ENCODE peak calls at places on chromosomes 5 and 9, in four cellular contexts. O is K562, W is GM12878, Z is IMR-90. S is an unnamed sample. For H3K4me1, the result is how much of the 10 kb centered on the place peaks cover.

GRCh38 chr5:158700231-158700996 is 399.3 kb downstream of the EBF1 start:
- DNase-seq in O (no peak), W (no peak), Z (no peak), S (no peak)

GRCh38 chr5:14560091-14560595 is 21.4 kb upstream of the OTULINL start:
- DNase-seq in O (no peak), W (no peak), Z (no peak), S (no peak)

GRCh38 chr5:102722930-102723329 is 32.2 kb upstream of the PAM start:
- DNase-seq in O (no peak), W (no peak), Z (peak), S (no peak)

GRCh38 chr5:120803282-120803681 is 339.2 kb downstream of the PRR16 start:
- DNase-seq in O (no peak), W (no peak), Z (peak), S (peak)

GRCh38 chr9:126146254-126147145 is 180.1 kb upstream of the MVB12B start:
- DNase-seq in O (peak), W (peak), Z (no peak), S (peak)

GRCh38 chr5:57302643-57303042 is 128.8 kb downstream of the GPBP1 start:
- DNase-seq in O (no peak), W (no peak), Z (peak), S (no peak)

GRCh38 chr5:64853777-64854176 is 85.0 kb downstream of the CWC27 start:
- DNase-seq in O (no peak), W (no peak), Z (no peak), S (no peak)

GRCh38 chr5:178223828-178224335 is 8.7 kb downstream of the PHYKPL start:
- DNase-seq in O (no peak), W (no peak), Z (no peak), S (no peak)

GRCh38 chr9:74511333-74511732 is 14.2 kb downstream of the RORB start:
- DNase-seq in O (no peak), W (no peak), Z (no peak), S (no peak)

GRCh38 chr9:129225815-129226214 is 47.8 kb upstream of the IER5L start:
- DNase-seq in O (peak), W (no peak), Z (peak), S (peak)

GRCh38 chr9:133609311-133610098 is at the start of gene FAM163B:
- DNase-seq in O (peak), W (no peak), Z (peak), S (peak)

GRCh38 chr9:21564186-21564585 is 82.1 kb upstream of the IFNE start:
- DNase-seq in O (no peak), W (no peak), Z (no peak), S (no peak)

GRCh38 chr5:143275871-143276363 is 127.6 kb downstream of the NR3C1 start:
- DNase-seq in O (no peak), W (no peak), Z (no peak), S (no peak)

GRCh38 chr5:167072225-167072624 is 1219.2 kb upstream of the WWC1 start:
- DNase-seq in O (no peak), W (no peak), Z (no peak), S (no peak)

GRCh38 chr5:124720589-124720988 is 25.9 kb downstream of the ZNF608 start:
- DNase-seq in O (no peak), W (no peak), Z (no peak), S (no peak)

GRCh38 chr5:59660737-59661136 is 232.8 kb downstream of the PDE4D start:
- DNase-seq in O (no peak), W (no peak), Z (peak), S (peak)
- H3K4me1 ChIP-seq in O (under half), W (under half), Z (under half), S (under half)

GRCh38 chr9:76615149-76615548 is 149.1 kb upstream of the PCA3 start:
- DNase-seq in O (no peak), W (no peak), Z (peak), S (no peak)
- TF ChIP-seq FOS in O (no peak), W (no peak), Z (no peak), S (no peak)

DNA sequence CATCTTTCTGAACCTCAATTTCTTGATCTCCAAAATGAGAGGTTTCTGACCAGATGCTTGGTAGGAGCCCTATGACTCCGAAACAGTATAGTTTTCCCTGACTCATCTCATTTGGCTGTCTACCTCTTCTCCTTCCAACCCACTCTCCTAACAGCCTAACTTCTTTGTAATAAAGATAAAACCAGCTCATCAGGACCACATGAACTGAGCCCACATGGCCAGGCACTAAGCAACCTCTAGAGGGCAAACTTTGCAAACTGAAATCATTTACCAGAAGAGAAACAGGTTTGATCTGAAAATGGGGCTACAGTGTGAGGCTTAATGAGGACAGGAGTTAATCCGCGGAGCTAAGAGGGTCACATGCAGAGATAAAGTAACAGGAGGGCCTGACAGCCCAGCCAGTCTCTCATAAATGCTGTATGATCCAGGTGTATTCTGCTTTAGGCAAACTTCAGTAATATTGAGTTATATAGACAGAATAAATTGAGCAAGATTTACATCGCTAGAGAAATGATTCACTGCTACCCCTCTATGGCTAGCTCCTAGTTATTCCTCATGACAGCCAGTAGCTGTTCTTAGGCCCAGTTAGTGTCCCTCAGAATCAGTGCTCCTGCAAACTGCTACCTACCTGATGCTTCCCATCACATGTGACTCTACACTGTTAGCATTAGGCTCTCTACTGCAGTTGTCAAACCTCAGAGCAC is 64.6 kb downstream of the ABCA1 start:
- DNase-seq in O (peak), W (peak), Z (peak), S (peak)
- H3K4me1 ChIP-seq in O (under half), W (under half), Z (under half), S (under half)

GRCh38 chr9:131677051-131677444 is 62.8 kb downstream of the RAPGEF1 start:
- DNase-seq in O (no peak), W (no peak), Z (peak), S (no peak)
- TF ChIP-seq FOS in O (no peak), W (no peak), Z (no peak), S (no peak)

GRCh38 chr5:132219289-132219970 is 8.2 kb downstream of the P4HA2 start:
- DNase-seq in O (no peak), W (no peak), Z (no peak), S (no peak)

GRCh38 chr5:132218321-132218720 is 9.3 kb downstream of the P4HA2 start:
- DNase-seq in O (no peak), W (no peak), Z (no peak), S (no peak)

GRCh38 chr5:132219981-132220380 is 7.7 kb downstream of the P4HA2 start:
- DNase-seq in O (no peak), W (no peak), Z (no peak), S (no peak)

GRCh38 chr5:132221781-132222648 is 5.6 kb downstream of the P4HA2 start:
- DNase-seq in O (no peak), W (no peak), Z (peak), S (peak)

GRCh38 chr5:132220476-132220875 is 7.2 kb downstream of the P4HA2 start:
- DNase-seq in O (no peak), W (no peak), Z (peak), S (no peak)
- H3K4me1 ChIP-seq in O (under half), W (under half), Z (under half), S (under half)